ENCODE peak calls at places on chromosomes 7 and 10, in six cellular contexts. One of them, this sample, is unnamed. For H3K4me1 and H3K27me3, the result is how much of the 10 kb centered on the place peaks cover.

GRCh38 chr10:29849434-29849833 is 210.0 kb downstream of the JCAD start:
- DNase-seq in suprapubic skin: no peak
- DNase-seq in lower lobe of right lung: no peak
- DNase-seq in astrocyte: peak
- DNase-seq in ovary: no peak
- DNase-seq in IMR-90: peak
- DNase-seq in this sample: no peak

GRCh38 chr7:20440472-20441105 is 109.9 kb downstream of the ITGB8 start:
- DNase-seq in suprapubic skin: no peak
- DNase-seq in lower lobe of right lung: no peak
- DNase-seq in astrocyte: no peak
- DNase-seq in ovary: no peak
- DNase-seq in IMR-90: peak
- DNase-seq in this sample: peak

GRCh38 chr10:80204193-80204714 is 1.1 kb downstream of the ANXA11 start:
- DNase-seq in suprapubic skin: no peak
- DNase-seq in lower lobe of right lung: peak
- DNase-seq in astrocyte: no peak
- DNase-seq in ovary: no peak
- DNase-seq in IMR-90: no peak
- DNase-seq in this sample: peak

GRCh38 chr7:68148440-68148839 is 1151.8 kb downstream of the TYW1 start:
- DNase-seq in suprapubic skin: no peak
- DNase-seq in lower lobe of right lung: no peak
- DNase-seq in astrocyte: no peak
- DNase-seq in ovary: no peak
- DNase-seq in IMR-90: no peak
- DNase-seq in this sample: no peak

GRCh38 chr7:28588606-28589005 is 176.3 kb downstream of the CREB5 start:
- DNase-seq in suprapubic skin: no peak
- DNase-seq in lower lobe of right lung: no peak
- DNase-seq in astrocyte: no peak
- DNase-seq in ovary: no peak
- DNase-seq in IMR-90: no peak
- DNase-seq in this sample: no peak

GRCh38 chr10:127989481-127989964 is 82.6 kb downstream of the PTPRE start:
- DNase-seq in suprapubic skin: no peak
- DNase-seq in lower lobe of right lung: no peak
- DNase-seq in astrocyte: peak
- DNase-seq in ovary: no peak
- DNase-seq in IMR-90: no peak
- DNase-seq in this sample: no peak

GRCh38 chr10:116669832-116670644 is 49.3 kb downstream of the PNLIPRP2 start:
- DNase-seq in suprapubic skin: no peak
- DNase-seq in lower lobe of right lung: no peak
- DNase-seq in astrocyte: no peak
- DNase-seq in ovary: peak
- DNase-seq in IMR-90: no peak
- DNase-seq in this sample: no peak

GRCh38 chr7:139753693-139754111 is 24.1 kb downstream of the HIPK2 start:
- DNase-seq in suprapubic skin: no peak
- DNase-seq in lower lobe of right lung: no peak
- DNase-seq in astrocyte: no peak
- DNase-seq in ovary: no peak
- DNase-seq in IMR-90: no peak
- DNase-seq in this sample: no peak

DNA sequence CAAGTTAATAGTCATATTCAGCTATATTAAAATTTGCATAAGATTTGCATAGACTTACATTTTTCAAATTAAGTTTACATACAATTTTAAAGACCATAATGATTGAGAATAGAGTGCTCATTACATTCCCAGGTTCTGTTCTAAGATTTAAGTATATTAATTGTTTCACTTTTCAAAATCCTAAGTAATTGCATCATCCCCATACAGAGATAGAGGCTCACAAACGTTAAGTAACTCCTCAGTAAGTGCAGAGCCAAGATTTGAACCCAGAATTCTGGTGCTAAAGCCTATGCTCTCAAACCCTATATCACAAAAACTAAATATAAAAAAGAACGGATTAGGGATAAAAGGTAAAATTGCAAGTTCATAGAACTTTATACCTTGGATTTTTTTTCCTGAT is 2.1 kb downstream of the ITIH5 start:
- DNase-seq in suprapubic skin: no peak
- DNase-seq in lower lobe of right lung: no peak
- DNase-seq in astrocyte: no peak
- DNase-seq in ovary: no peak
- DNase-seq in IMR-90: no peak
- DNase-seq in this sample: no peak
- H3K4me1 ChIP-seq in suprapubic skin: under half
- H3K4me1 ChIP-seq in lower lobe of right lung: under half
- H3K4me1 ChIP-seq in astrocyte: under half
- H3K4me1 ChIP-seq in ovary: under half
- H3K4me1 ChIP-seq in IMR-90: under half
- H3K4me1 ChIP-seq in this sample: under half

GRCh38 chr10:105023223-105023622 is 382.1 kb downstream of the SORCS3 start:
- DNase-seq in suprapubic skin: no peak
- DNase-seq in lower lobe of right lung: no peak
- DNase-seq in astrocyte: no peak
- DNase-seq in ovary: no peak
- DNase-seq in IMR-90: no peak
- DNase-seq in this sample: no peak
- H3K27me3 ChIP-seq in suprapubic skin: under half
- H3K27me3 ChIP-seq in lower lobe of right lung: under half
- H3K27me3 ChIP-seq in astrocyte: under half
- H3K27me3 ChIP-seq in ovary: under half
- H3K27me3 ChIP-seq in IMR-90: under half
- H3K27me3 ChIP-seq in this sample: under half

GRCh38 chr10:63257784-63258183 is 124.7 kb downstream of the NRBF2 start:
- DNase-seq in suprapubic skin: no peak
- DNase-seq in lower lobe of right lung: no peak
- DNase-seq in astrocyte: no peak
- DNase-seq in ovary: no peak
- DNase-seq in IMR-90: no peak
- DNase-seq in this sample: no peak
- H3K4me3 ChIP-seq in suprapubic skin: no peak
- H3K4me3 ChIP-seq in lower lobe of right lung: no peak
- H3K4me3 ChIP-seq in astrocyte: no peak
- H3K4me3 ChIP-seq in ovary: no peak
- H3K4me3 ChIP-seq in IMR-90: no peak
- H3K4me3 ChIP-seq in this sample: no peak

GRCh38 chr7:2038876-2039728 is 193.6 kb downstream of the MAD1L1 start:
- DNase-seq in suprapubic skin: no peak
- DNase-seq in lower lobe of right lung: peak
- DNase-seq in astrocyte: no peak
- DNase-seq in ovary: no peak
- DNase-seq in IMR-90: no peak
- DNase-seq in this sample: no peak
- H3K4me1 ChIP-seq in suprapubic skin: under half
- H3K4me1 ChIP-seq in lower lobe of right lung: under half
- H3K4me1 ChIP-seq in astrocyte: under half
- H3K4me1 ChIP-seq in ovary: under half
- H3K4me1 ChIP-seq in IMR-90: under half
- H3K4me1 ChIP-seq in this sample: under half

This sample was measured in HAP-1.